ENCODE peak calls at places on chromosomes 7 and 10, in eight cellular contexts. O is IMR-90, X is SK-N-SH, C is PC-9, Q is left ventricle myocardium inferior, L is spleen, P is lower lobe of right lung, W is OCI-LY7. J is an unnamed sample.

GRCh38 chr10:8568401-8568800 is 513.9 kb downstream of the GATA3 start:
- DNase-seq in Q (no peak), O (no peak), W (no peak), L (no peak), C (no peak), X (no peak), P (no peak), J (no peak)

GRCh38 chr7:70620333-70621055 is 511.4 kb upstream of the GALNT17 start:
- DNase-seq in Q (no peak), P (no peak), W (no peak), O (no peak), X (no peak), C (no peak), L (no peak), J (no peak)

GRCh38 chr7:74284781-74285259 is 4.4 kb upstream of the CLIP2 start:
- DNase-seq in P (no peak), O (no peak), Q (no peak), W (no peak), C (no peak), L (no peak), X (no peak), J (peak; percentile 83)

GRCh38 chr10:120582753-120583152 is 125.7 kb downstream of the PLPP4 start:
- DNase-seq in W (no peak), X (no peak), Q (no peak), C (no peak), O (no peak), L (no peak), P (no peak), J (no peak)

GRCh38 chr7:28228386-28228785 is 47.8 kb upstream of the JAZF1 start:
- DNase-seq in P (no peak), O (no peak), L (no peak), W (no peak), Q (no peak), X (no peak), C (no peak), J (no peak)

GRCh38 chr7:130492519-130493274 is 812 bp downstream of the MEST start:
- DNase-seq in P (no peak), X (peak; percentile 23), C (no peak), Q (no peak), O (no peak), W (no peak), L (no peak), J (no peak)

GRCh38 chr7:129948877-129949291 is 3.9 kb downstream of the UBE2H start:
- DNase-seq in W (peak; percentile 88), C (peak; percentile 95), L (peak; percentile 96), O (peak; percentile 96), Q (peak; percentile 84), P (peak; percentile 92), X (peak; percentile 90), J (peak; percentile 94)

GRCh38 chr7:27203964-27204594 is 4.2 kb upstream of the HOXA13 start:
- DNase-seq in L (no peak), X (no peak), P (no peak), C (no peak), Q (no peak), W (no peak), O (no peak), J (no peak)

GRCh38 chr10:75287697-75288096 is 51.9 kb upstream of the COMTD1 start:
- DNase-seq in W (no peak), P (no peak), O (no peak), C (no peak), Q (no peak), X (no peak), L (no peak), J (no peak)
- H3K4me1 ChIP-seq in W (no peaks in the 10 kb centered on the region), P (peaks cover 16% of the 10 kb centered on the region), O (peaks cover 11% of the 10 kb centered on the region), C (peaks cover under 1% of the 10 kb centered on the region), Q (peaks cover 14% of the 10 kb centered on the region), X (no peaks in the 10 kb centered on the region), L (no peaks in the 10 kb centered on the region), J (no peaks in the 10 kb centered on the region)

DNA sequence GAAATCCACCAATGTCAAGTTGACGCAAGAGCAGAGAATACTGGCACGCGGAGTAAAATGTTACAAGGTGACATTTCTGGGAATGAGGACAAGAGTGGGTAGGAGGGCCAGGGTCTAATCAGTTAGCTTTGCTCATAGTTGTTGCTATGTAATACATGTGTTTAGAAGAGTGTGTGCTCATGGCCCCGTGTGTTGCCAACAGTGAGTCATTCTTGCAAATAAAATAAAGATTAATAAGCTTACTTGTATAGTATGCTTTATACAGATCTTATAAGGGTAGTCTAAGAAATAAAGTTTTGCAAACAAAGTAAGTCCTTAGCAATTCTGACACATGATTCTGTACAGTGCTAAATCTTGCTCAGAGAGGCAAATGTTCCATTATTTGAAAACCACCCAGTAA is 64.5 kb downstream of the DNMBP start:
- DNase-seq in P (no peak), Q (no peak), X (no peak), C (no peak), O (peak; percentile 93), W (no peak), L (no peak), J (no peak)
- H3K4me3 ChIP-seq in P (no peak overlapping the region), Q (no peak overlapping the region), X (no peak overlapping the region), C (no peak overlapping the region), O (no peak overlapping the region), W (no peak overlapping the region), L (no peak overlapping the region), J (no peak overlapping the region)

DNA sequence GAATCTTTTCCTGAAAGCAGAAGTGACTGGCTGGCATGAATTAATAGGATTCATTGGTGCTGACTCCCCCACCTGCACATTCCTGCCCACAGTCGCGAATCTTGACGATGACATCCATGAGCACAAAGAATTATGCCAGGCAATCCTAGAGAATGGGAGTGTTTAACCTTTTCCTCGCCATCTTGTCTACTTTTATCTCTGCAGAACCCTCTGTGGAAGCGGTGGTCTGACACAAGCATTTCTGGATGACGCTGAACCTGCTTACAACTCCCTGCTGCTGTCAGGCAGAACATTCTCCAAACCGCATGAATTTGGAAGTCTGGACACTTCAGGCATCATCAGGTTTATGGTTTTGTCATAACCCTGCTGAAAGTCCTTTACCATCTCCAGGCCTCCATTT is 36.5 kb downstream of the KLF6 start:
- DNase-seq in L (no peak), P (no peak), X (no peak), W (no peak), Q (no peak), C (no peak), O (no peak), J (no peak)
- TF ChIP-seq CTCF in L (no peak), P (no peak), X (no peak), W (no peak), Q (no peak), C (no peak), O (no peak), J (no peak)

GRCh38 chr7:80991654-80992053 is 72.8 kb upstream of the SEMA3C start:
- DNase-seq in P (no peak), C (no peak), Q (no peak), W (no peak), L (no peak), X (no peak), O (no peak), J (no peak)
- H3K4me1 ChIP-seq in P (no peaks in the 10 kb centered on the region), C (no peaks in the 10 kb centered on the region), Q (no peaks in the 10 kb centered on the region), W (no peaks in the 10 kb centered on the region), L (no peaks in the 10 kb centered on the region), X (no peaks in the 10 kb centered on the region), O (no peaks in the 10 kb centered on the region), J (no peaks in the 10 kb centered on the region)

DNA sequence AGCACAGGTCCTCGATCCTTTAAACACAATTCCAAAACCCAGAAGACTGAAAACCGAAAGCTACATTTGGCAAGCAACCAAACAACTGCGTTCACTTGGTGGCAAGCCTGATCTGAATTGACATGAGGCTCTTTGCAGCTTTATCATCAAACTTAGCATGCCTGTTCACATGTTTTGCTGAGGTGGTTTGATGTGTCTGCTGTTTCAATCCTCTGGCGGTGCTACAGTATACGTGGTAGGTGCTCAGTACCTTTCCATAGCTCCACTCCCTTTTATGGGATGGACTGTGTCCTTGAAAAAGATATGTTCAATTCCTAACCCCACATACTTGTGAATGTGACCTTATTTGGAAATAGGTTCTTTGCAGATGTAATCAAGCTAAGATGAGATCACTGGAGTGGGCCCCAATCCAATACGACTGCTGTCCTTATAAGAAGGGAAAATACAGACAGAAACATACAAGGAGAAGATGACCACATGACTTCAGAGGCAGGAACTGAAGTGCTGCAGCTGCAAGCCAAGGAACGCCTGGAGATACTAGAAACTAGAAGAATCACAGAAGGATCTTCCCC is 33.4 kb downstream of the CCDC6 start:
- DNase-seq in Q (no peak), O (peak; percentile 97), C (no peak), W (no peak), P (no peak), L (no peak), X (no peak), J (peak; percentile 70)
- H3K4me3 ChIP-seq in Q (peak overlapping the region; percentile 21), O (no peak overlapping the region), C (no peak overlapping the region), W (no peak overlapping the region), P (no peak overlapping the region), L (no peak overlapping the region), X (no peak overlapping the region), J (no peak overlapping the region)

GRCh38 chr7:40761757-40762342 is 627.0 kb downstream of the SUGCT start:
- DNase-seq in Q (no peak), P (no peak), W (no peak), L (no peak), X (no peak), C (no peak), O (peak; percentile 24), J (no peak)

GRCh38 chr7:40760293-40760964 is 625.6 kb downstream of the SUGCT start:
- DNase-seq in P (no peak), O (no peak), L (no peak), C (no peak), X (no peak), Q (no peak), W (no peak), J (no peak)

GRCh38 chr7:40765633-40766032 is 630.8 kb downstream of the SUGCT start:
- DNase-seq in C (no peak), X (no peak), Q (no peak), L (no peak), P (no peak), W (peak; percentile 44), O (no peak), J (no peak)

GRCh38 chr7:40760997-40761396 is 626.2 kb downstream of the SUGCT start:
- DNase-seq in C (no peak), Q (no peak), P (no peak), L (no peak), O (no peak), W (no peak), X (no peak), J (no peak)

DNA sequence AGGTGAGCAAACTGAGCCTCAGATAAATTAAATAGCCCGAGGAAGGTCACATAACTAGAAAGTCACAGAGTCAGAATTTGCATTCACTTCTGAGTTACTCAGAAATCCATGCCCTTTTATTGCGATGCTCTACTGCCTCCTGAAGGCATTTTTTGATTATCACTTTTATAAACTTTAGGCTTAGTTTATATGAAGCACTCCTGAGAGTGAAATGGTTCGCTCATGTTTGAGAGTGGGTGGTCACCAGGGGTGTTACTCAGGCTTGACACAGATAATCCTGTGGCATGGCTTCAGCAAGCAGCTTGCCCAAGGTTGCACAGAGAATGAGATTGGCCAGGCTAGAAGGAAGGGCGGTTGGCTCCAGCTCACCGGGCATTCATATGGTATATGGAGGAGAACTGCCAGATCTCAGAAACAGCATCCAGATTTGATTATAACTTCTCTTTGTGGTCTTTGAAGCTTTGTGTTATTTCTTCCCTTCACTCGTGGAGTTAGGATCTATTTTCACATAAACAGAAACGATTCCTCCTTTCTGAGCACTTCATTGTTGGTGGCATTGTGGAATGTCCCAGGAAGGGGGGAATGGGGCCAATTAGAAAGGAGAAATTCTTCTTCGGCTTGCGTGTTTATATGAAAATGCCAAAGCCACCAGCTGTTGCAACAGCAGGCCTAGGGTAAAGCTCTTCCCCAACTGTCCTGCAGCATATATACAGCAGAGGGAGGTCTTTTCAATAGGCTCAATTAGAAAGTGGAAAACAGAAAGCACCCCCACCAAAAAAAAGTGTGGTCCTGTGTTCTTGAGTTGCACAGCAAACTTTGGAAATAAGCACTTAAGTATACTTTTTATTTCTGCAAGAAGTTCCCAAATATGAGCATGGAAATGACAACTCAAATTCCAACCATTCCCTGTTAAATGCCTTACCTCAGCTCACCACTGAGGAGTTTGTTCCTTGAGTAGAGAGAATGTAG is 628.8 kb downstream of the SUGCT start:
- DNase-seq in X (peak; percentile 8), O (peak; percentile 86), W (peak; percentile 13), L (no peak), Q (no peak), P (no peak), C (no peak), J (no peak)
- TF ChIP-seq CTCF in X (peak; percentile 44), O (peak; percentile 60), W (peak; percentile 21), L (no peak), Q (no peak), P (no peak), C (no peak), J (no peak)

J was measured in mucosa of descending colon.